ENCODE peak calls at places on chromosome 3, in six cellular contexts. V, X, K, M, S and F are unnamed samples.

GRCh38 chr3:171845541-171846284 is 2.6 kb downstream of the TMEM212 start:
- DNase-seq in K (no peak), S (peak), V (no peak), X (no peak), M (no peak), F (no peak)

GRCh38 chr3:13254028-13254951 is 165.8 kb downstream of the NUP210 start:
- DNase-seq in S (no peak), M (no peak), K (no peak), X (no peak), V (no peak), F (no peak)

GRCh38 chr3:114892117-114892870 is 254.8 kb downstream of the ZBTB20 start:
- DNase-seq in V (no peak), K (no peak), M (no peak), S (no peak), X (no peak), F (no peak)

GRCh38 chr3:88440701-88441100 is 290.9 kb downstream of the C3orf38 start:
- DNase-seq in V (no peak), X (peak), M (no peak), S (no peak), K (no peak), F (no peak)

GRCh38 chr3:123652346-123652984 is 67.6 kb upstream of the HACD2 start:
- DNase-seq in X (peak), S (peak), V (peak), K (peak), M (peak), F (peak)

GRCh38 chr3:110743202-110743601 is 328.4 kb upstream of the NECTIN3 start:
- DNase-seq in V (no peak), S (no peak), X (no peak), M (no peak), K (peak), F (no peak)

GRCh38 chr3:3200632-3201212 is 21.2 kb upstream of the CRBN start:
- DNase-seq in M (peak), X (peak), S (no peak), K (peak), V (peak), F (peak)

GRCh38 chr3:127426444-127427168 is 138.8 kb upstream of the PRR20G start:
- DNase-seq in V (no peak), X (no peak), K (no peak), M (peak), S (no peak), F (peak)

GRCh38 chr3:67484085-67484484 is 170.3 kb downstream of the SUCLG2 start:
- DNase-seq in X (no peak), S (no peak), V (no peak), M (no peak), K (no peak), F (no peak)

GRCh38 chr3:181855825-181856224 is 144.1 kb downstream of the SOX2 start:
- DNase-seq in M (no peak), S (no peak), V (no peak), X (no peak), K (no peak), F (no peak)

GRCh38 chr3:193572426-193572908 is 17.8 kb upstream of the ATP13A4 start:
- DNase-seq in S (peak), K (peak), V (peak), M (peak), X (peak), F (peak)

GRCh38 chr3:141421639-141422319 is 53.5 kb downstream of the ZBTB38 start:
- DNase-seq in K (no peak), M (no peak), S (no peak), V (no peak), X (no peak), F (no peak)

GRCh38 chr3:134685881-134686802 is 35.3 kb upstream of the KY start:
- DNase-seq in K (no peak), X (no peak), S (no peak), V (no peak), M (no peak), F (no peak)

GRCh38 chr3:128727485-128727884 is 1.5 kb downstream of the RAB7A start:
- DNase-seq in M (no peak), S (no peak), K (no peak), V (no peak), X (no peak), F (no peak)

GRCh38 chr3:171563298-171563697 is 103.1 kb upstream of the TNIK start:
- DNase-seq in M (no peak), X (no peak), K (peak), S (no peak), V (no peak), F (peak)

GRCh38 chr3:26704736-26705135 is 82.2 kb downstream of the LRRC3B start:
- DNase-seq in V (no peak), S (no peak), K (no peak), M (no peak), X (no peak), F (no peak)

GRCh38 chr3:128113817-128114794 is 9.5 kb downstream of the RUVBL1 start:
- DNase-seq in X (peak), M (no peak), K (no peak), S (no peak), V (no peak), F (no peak)

GRCh38 chr3:23807161-23808015 is 1.6 kb downstream of the UBE2E1 start:
- DNase-seq in S (no peak), X (peak), V (no peak), K (peak), M (no peak), F (no peak)

GRCh38 chr3:33313331-33313730 is 36.1 kb downstream of the FBXL2 start:
- DNase-seq in X (no peak), S (no peak), M (no peak), K (no peak), V (no peak), F (no peak)

GRCh38 chr3:185215873-185216586 is 37.8 kb downstream of the EHHADH start:
- DNase-seq in X (peak), M (no peak), V (no peak), K (peak), S (no peak), F (no peak)

GRCh38 chr3:55779543-55779942 is 292.4 kb upstream of the WNT5A start:
- DNase-seq in K (no peak), X (no peak), V (no peak), S (no peak), M (no peak), F (no peak)

GRCh38 chr3:37712918-37713819 is 148.5 kb upstream of the CTDSPL start:
- DNase-seq in V (no peak), M (peak), X (no peak), S (no peak), K (no peak), F (no peak)

GRCh38 chr3:78728406-78729145 is 1039.2 kb downstream of the ROBO1 start:
- DNase-seq in V (no peak), M (peak), X (no peak), K (peak), S (no peak), F (no peak)

GRCh38 chr3:48423883-48424695 is 5.8 kb downstream of the PLXNB1 start:
- DNase-seq in K (no peak), S (no peak), X (no peak), M (no peak), V (no peak), F (no peak)

GRCh38 chr3:43093974-43094373 is 11.9 kb downstream of the POMGNT2 start:
- DNase-seq in V (no peak), S (no peak), X (no peak), K (no peak), M (no peak), F (no peak)

GRCh38 chr3:80017369-80017768 is 249.6 kb upstream of the ROBO1 start:
- DNase-seq in X (no peak), K (no peak), V (no peak), M (no peak), S (no peak), F (no peak)

GRCh38 chr3:194730369-194730768 is 44.7 kb downstream of the FAM43A start:
- DNase-seq in X (peak), V (no peak), M (no peak), K (peak), S (no peak), F (no peak)

GRCh38 chr3:183764854-183765731 is 60.3 kb downstream of the MAP6D1 start:
- DNase-seq in X (no peak), S (peak), M (no peak), K (no peak), V (no peak), F (no peak)

GRCh38 chr3:132753946-132754345 is 31.7 kb upstream of the NPHP3 start:
- DNase-seq in S (no peak), V (no peak), M (no peak), K (no peak), X (no peak), F (no peak)

GRCh38 chr3:15436246-15436645 is 8.8 kb downstream of the EAF1 start:
- DNase-seq in K (no peak), S (no peak), X (no peak), V (no peak), M (no peak), F (no peak)

GRCh38 chr3:185852562-185853135 is 27.8 kb upstream of the IGF2BP2 start:
- DNase-seq in V (no peak), M (no peak), K (no peak), S (no peak), X (no peak), F (no peak)

GRCh38 chr3:155101398-155101797 is 21.3 kb downstream of the MME start:
- DNase-seq in S (no peak), X (no peak), K (no peak), V (no peak), M (no peak), F (no peak)

GRCh38 chr3:70488131-70488530 is 175.7 kb upstream of the MDFIC2 start:
- DNase-seq in M (no peak), V (no peak), X (no peak), S (no peak), K (no peak), F (no peak)
- H2AFZ ChIP-seq in M (no peak), V (no peak), X (no peak), S (no peak), K (no peak), F (no peak)

DNA sequence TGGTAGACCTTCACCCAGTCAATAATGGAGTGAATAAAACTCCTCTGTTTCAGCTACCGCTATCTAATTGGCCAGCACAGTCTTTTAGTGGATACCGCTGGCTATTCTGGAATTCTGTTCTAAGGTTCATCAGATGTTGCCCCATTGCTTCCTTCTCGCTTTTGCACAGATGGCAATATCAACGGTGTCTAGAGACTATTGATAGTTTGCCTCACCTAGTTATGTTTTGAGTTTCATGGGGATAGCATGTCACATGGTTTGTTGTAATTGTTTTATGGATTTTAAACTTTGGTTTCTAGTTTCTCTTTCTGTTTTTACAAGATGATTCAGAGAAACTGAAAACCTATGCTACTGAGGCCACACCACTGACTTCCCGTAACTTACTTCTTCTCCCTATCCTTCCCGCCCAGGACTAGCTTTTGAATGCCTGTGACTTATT is 2.0 kb downstream of the XRN1 start:
- DNase-seq in X (peak), K (no peak), M (no peak), V (no peak), S (no peak), F (no peak)
- H2AFZ ChIP-seq in X (no peak), K (no peak), M (no peak), V (no peak), S (no peak), F (no peak)

DNA sequence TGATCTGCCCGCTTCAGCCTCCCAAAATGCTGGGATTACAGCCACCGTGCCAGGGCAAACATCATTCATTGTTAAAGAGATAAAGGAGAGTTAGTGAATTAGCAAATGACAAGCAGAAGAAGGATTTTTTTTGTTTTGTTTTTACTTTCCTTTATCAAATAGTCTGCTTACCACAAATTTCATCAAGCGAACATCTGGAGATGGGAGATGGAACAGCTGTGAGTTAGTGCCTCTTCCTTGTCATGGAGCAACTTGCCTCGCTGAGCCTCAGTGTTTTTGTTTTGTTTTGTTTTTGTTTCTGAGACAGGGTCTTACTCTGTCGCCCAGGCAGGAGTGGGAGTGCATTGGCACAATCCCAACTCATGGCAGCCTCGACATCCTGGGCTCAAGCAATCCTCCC is 15.9 kb downstream of the ZNF860 start:
- DNase-seq in K (no peak), V (no peak), S (no peak), X (no peak), M (no peak), F (no peak)
- H2AFZ ChIP-seq in K (no peak), V (no peak), S (no peak), X (no peak), M (no peak), F (no peak)

GRCh38 chr3:197746214-197746613 is 3.5 kb upstream of the FYTTD1 start:
- DNase-seq in V (no peak), S (no peak), K (no peak), X (peak), M (no peak), F (no peak)

GRCh38 chr3:197748597-197749314 is 927 bp upstream of the FYTTD1 start:
- DNase-seq in V (no peak), K (no peak), X (peak), M (no peak), S (no peak), F (no peak)

GRCh38 chr3:197749601-197750395 is at the start of gene FYTTD1:
- DNase-seq in V (peak), X (peak), M (peak), S (peak), K (peak), F (peak)

GRCh38 chr3:197749315-197749600 is 425 bp upstream of the FYTTD1 start:
- DNase-seq in K (peak), S (peak), X (peak), V (peak), M (no peak), F (peak)

DNA sequence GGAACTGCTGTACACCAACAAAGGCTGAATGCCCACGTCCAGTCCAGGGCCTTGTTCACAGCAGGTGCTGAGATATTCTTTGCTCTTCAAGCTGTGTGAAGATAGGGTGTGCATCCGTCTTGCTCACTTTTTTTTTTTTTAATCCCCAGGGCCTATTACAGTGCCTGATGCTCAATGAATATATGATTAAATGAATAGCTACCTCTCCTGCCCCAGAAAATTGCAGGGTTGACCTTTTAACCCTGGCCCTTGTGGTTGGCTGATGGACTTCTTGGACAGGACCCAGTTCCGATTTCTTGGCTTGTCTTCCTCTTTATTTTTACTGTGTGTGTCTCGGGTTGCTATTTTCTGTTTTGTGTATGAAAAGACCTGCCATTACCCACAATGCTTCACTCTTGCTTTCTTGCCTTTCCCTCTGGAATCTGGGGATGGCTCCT is 2.9 kb upstream of the FYTTD1 start:
- DNase-seq in K (peak), X (peak), S (no peak), M (no peak), V (no peak), F (no peak)
- H2AFZ ChIP-seq in K (peak), X (peak), S (no peak), M (peak), V (no peak), F (peak)

DNA sequence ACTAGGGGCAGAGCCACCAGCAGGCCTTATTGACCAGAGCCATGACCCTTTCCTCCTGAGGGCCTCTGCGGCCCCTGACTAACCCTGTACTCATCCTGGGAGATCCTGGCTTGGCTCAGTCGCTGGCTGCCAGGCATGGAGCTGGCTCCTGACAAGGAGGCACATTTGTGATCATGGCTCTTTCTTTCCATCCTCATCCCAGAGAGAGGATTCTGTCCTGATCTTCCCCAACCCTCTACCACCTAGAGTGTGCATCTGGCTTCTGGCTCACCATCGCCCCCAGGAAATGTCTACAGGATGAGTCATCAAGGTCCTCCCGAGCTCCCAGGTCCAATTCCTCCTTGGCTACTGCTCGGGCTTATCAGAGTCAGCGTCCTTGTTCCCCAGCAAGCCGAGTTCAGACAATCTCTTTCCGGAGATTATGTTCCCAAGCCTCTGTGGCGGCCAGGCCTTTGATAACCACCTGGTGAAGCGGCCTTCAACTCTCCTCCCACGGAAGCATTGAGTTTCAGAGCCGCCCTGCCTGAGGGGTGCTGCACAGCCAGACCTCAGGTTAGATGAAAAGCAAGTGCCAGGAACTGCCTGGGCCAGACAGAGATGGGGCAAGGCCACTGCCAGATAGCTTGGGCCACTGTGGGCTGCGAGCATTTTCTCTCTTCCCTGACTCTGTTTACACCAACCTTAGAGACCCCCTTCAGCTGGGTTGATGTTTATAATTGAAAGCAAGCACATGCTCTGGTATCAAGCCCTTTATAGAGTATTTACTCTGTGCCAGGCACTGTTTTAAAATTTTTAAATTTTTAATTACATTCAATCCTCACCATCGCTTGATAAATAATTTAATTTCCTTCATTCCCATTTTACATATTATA is 44.3 kb upstream of the MRPS22 start:
- DNase-seq in S (peak), M (no peak), K (peak), V (peak), X (no peak), F (peak)
- H2AFZ ChIP-seq in S (peak), M (no peak), K (peak), V (no peak), X (no peak), F (no peak)